ENCODE peak calls at places on chromosome 22, in four cellular contexts. S is IMR-90, B is A549, L is K562. Z is an unnamed sample.
A peak's percentile ranks its signal among the peaks of the same experiment; 100 is the strongest.

GRCh38 chr22:47209547-47210023 is 447.1 kb downstream of the TBC1D22A start:
- DNase-seq in S (no peak), B (no peak), L (no peak), Z (no peak)

GRCh38 chr22:29617922-29618629 is 14.6 kb downstream of the NF2 start:
- DNase-seq in S (peak; percentile 68), B (no peak), L (no peak), Z (no peak)

GRCh38 chr22:40326905-40327735 is 19.2 kb upstream of the ADSL start:
- DNase-seq in S (peak; percentile 67), B (no peak), L (no peak), Z (no peak)

GRCh38 chr22:47397673-47398072 is 635.2 kb downstream of the TBC1D22A start:
- DNase-seq in S (no peak), B (no peak), L (no peak), Z (no peak)

GRCh38 chr22:39718206-39718605 is 147.7 kb downstream of the CACNA1I start:
- DNase-seq in S (no peak), B (no peak), L (no peak), Z (no peak)

GRCh38 chr22:40388231-40388630 is 17.8 kb downstream of the SGSM3 start:
- DNase-seq in S (no peak), B (no peak), L (peak; percentile 32), Z (no peak)

GRCh38 chr22:44664149-44664548 is 37.9 kb upstream of the PRR5 start:
- DNase-seq in S (peak; percentile 61), B (no peak), L (no peak), Z (no peak)

GRCh38 chr22:50507991-50508884 is at the start of gene NCAPH2:
- DNase-seq in S (peak; percentile 95), B (peak; percentile 94), L (peak; percentile 72), Z (peak; percentile 83)

GRCh38 chr22:50708996-50709395 is 29.0 kb upstream of the ACR start:
- DNase-seq in S (no peak), B (no peak), L (no peak), Z (no peak)

GRCh38 chr22:26922804-26923203 is 265.4 kb downstream of the MIAT start:
- DNase-seq in S (no peak), B (no peak), L (peak; percentile 12), Z (no peak)

GRCh38 chr22:22388055-22388454 is 120.5 kb downstream of the ZNF280B start:
- DNase-seq in S (no peak), B (no peak), L (no peak), Z (no peak)

GRCh38 chr22:22068025-22068424 is 85.4 kb upstream of the TOP3B start:
- DNase-seq in S (no peak), B (no peak), L (no peak), Z (no peak)

GRCh38 chr22:47204002-47204979 is 441.8 kb downstream of the TBC1D22A start:
- DNase-seq in S (no peak), B (no peak), L (no peak), Z (no peak)

GRCh38 chr22:27207907-27208306 is 550.5 kb downstream of the MIAT start:
- DNase-seq in S (peak; percentile 39), B (peak; percentile 68), L (no peak), Z (no peak)

GRCh38 chr22:35349704-35350538 is 31.0 kb upstream of the HMOX1 start:
- DNase-seq in S (peak; percentile 37), B (no peak), L (no peak), Z (no peak)

GRCh38 chr22:50672471-50673230 is at the start of gene SHANK3:
- DNase-seq in S (no peak), B (no peak), L (no peak), Z (no peak)

GRCh38 chr22:21815958-21816357 is 51.5 kb downstream of the MAPK1 start:
- DNase-seq in S (no peak), B (no peak), L (peak; percentile 65), Z (no peak)

GRCh38 chr22:28882878-28883656 is at the start of gene ZNRF3:
- DNase-seq in S (peak; percentile 91), B (peak; percentile 90), L (peak; percentile 92), Z (no peak)

GRCh38 chr22:22099833-22100812 is 117.5 kb upstream of the TOP3B start:
- DNase-seq in S (peak; percentile 32), B (no peak), L (no peak), Z (no peak)

GRCh38 chr22:44668190-44668885 is 33.7 kb upstream of the PRR5 start:
- DNase-seq in S (no peak), B (no peak), L (peak; percentile 79), Z (no peak)

GRCh38 chr22:21593406-21594232 is 26.1 kb downstream of the UBE2L3 start:
- DNase-seq in S (no peak), B (peak; percentile 31), L (peak; percentile 92), Z (no peak)

GRCh38 chr22:50269573-50270301 is 443 bp downstream of the MAPK11 start:
- DNase-seq in S (peak; percentile 31), B (no peak), L (peak; percentile 68), Z (no peak)

GRCh38 chr22:46878549-46878948 is 116.1 kb downstream of the TBC1D22A start:
- DNase-seq in S (no peak), B (peak; percentile 15), L (peak; percentile 41), Z (no peak)

GRCh38 chr22:35838849-35839646 is 121.4 kb downstream of the APOL5 start:
- DNase-seq in S (peak; percentile 82), B (peak; percentile 54), L (no peak), Z (no peak)

GRCh38 chr22:46767249-46767985 is 5.0 kb downstream of the TBC1D22A start:
- DNase-seq in S (no peak), B (no peak), L (no peak), Z (no peak)

GRCh38 chr22:20268289-20268349 is at the start of gene RTN4R:
- DNase-seq in S (no peak), B (no peak), L (no peak), Z (no peak)
- TF ChIP-seq ELK1 in S (no peak), B (no peak), L (no peak), Z (no peak)

GRCh38 chr22:37544955-37545702 is 15.2 kb upstream of the CDC42EP1 start:
- DNase-seq in S (peak; percentile 58), B (peak; percentile 73), L (peak; percentile 36), Z (no peak)

GRCh38 chr22:37546436-37547248 is 13.6 kb upstream of the CDC42EP1 start:
- DNase-seq in S (peak; percentile 68), B (no peak), L (no peak), Z (no peak)

GRCh38 chr22:37542959-37543358 is 17.3 kb upstream of the CDC42EP1 start:
- DNase-seq in S (no peak), B (no peak), L (no peak), Z (no peak)

GRCh38 chr22:37547249-37547741 is 13.0 kb upstream of the CDC42EP1 start:
- DNase-seq in S (no peak), B (no peak), L (no peak), Z (no peak)

GRCh38 chr22:37545703-37546435 is 14.4 kb upstream of the CDC42EP1 start:
- DNase-seq in S (peak; percentile 90), B (peak; percentile 87), L (peak; percentile 62), Z (no peak)
- TF ChIP-seq ELK1 in S (no peak), B (no peak), L (no peak), Z (no peak)

GRCh38 chr22:43226368-43226979 is 39.5 kb upstream of the TTLL12 start:
- DNase-seq in S (peak; percentile 22), B (no peak), L (peak; percentile 35), Z (no peak)
- TF ChIP-seq ELK1 in S (no peak), B (no peak), L (no peak), Z (no peak)

DNA sequence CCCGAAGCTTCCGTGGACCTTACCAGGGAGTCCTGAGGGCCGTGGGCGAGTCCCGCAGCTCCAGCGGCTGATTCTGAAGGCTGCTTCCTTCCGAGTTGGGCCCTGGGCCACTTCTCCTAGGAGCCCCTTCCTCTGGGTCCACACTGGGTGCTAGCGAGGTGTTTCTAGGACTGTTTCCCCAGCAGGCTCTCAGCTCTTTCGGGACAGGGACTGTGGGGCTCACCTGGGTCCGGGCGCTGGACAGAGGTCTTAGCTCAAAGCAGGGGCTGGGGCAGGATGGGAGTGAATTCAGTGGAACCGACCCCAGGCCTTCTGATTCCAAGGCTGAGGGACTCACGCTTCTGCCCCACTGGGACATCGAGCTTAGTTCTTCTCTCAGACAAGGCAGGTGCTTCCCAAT is 29.3 kb upstream of the CSNK1E start:
- DNase-seq in S (no peak), B (no peak), L (no peak), Z (no peak)
- TF ChIP-seq ELK1 in S (no peak), B (no peak), L (no peak), Z (no peak)

GRCh38 chr22:24894998-24895397 is 51.5 kb downstream of the LHFPL7 start:
- DNase-seq in S (no peak), B (peak; percentile 72), L (no peak), Z (no peak)
- TF ChIP-seq ELK1 in S (no peak), B (no peak), L (no peak), Z (no peak)

GRCh38 chr22:38221908-38222796 is 20.4 kb downstream of the MAFF start:
- DNase-seq in S (no peak), B (no peak), L (no peak), Z (no peak)

GRCh38 chr22:38220653-38221386 is 19.0 kb downstream of the MAFF start:
- DNase-seq in S (no peak), B (no peak), L (no peak), Z (no peak)

GRCh38 chr22:38221407-38221806 is 19.6 kb downstream of the MAFF start:
- DNase-seq in S (no peak), B (no peak), L (no peak), Z (no peak)

GRCh38 chr22:38223289-38223960 is 21.6 kb downstream of the MAFF start:
- DNase-seq in S (no peak), B (no peak), L (no peak), Z (no peak)

DNA sequence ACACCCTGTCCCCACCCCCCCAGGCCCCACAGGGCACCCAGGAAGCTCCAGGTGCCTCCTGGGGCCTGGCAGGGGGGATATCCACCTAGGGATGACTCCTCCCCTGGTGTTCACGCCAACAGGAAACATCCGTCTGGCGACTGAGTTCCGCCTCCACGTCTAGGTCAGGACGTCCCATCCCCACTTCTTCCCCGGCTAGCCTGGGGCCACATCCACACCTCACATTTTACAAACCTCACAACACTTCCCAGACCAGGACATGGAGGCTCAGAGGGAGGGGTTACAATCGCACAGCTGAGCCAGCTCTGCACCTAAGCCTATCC is 21.0 kb downstream of the MAFF start:
- DNase-seq in S (no peak), B (no peak), L (no peak), Z (no peak)
- TF ChIP-seq ELK1 in S (no peak), B (no peak), L (no peak), Z (no peak)

GRCh38 chr22:18035740-18036139 is 11.4 kb upstream of the MICAL3 start:
- DNase-seq in S (peak; percentile 19), B (peak; percentile 79), L (no peak), Z (no peak)
- TF ChIP-seq ELK1 in S (no peak), B (no peak), L (no peak), Z (no peak)